ENCODE peak calls at places on chromosomes 7 and 10, in seven cellular contexts. X, K, B, F, D, C and V are unnamed samples.

GRCh38 chr10:21021843-21022594 is 124.9 kb upstream of the NEBL start:
- ATAC-seq in X (peak), K (no peak), B (no peak), F (no peak), D (peak), C (no peak), V (no peak)

GRCh38 chr10:65952086-65952485 is 973.8 kb upstream of the LRRTM3 start:
- ATAC-seq in X (no peak), K (no peak), B (no peak), F (no peak), D (no peak), C (no peak), V (no peak)

GRCh38 chr7:50554923-50555322 is 10.3 kb downstream of the DDC start:
- ATAC-seq in X (no peak), K (no peak), B (no peak), F (no peak), D (no peak), C (no peak), V (no peak)

GRCh38 chr7:132092106-132092505 is 484.2 kb downstream of the PLXNA4 start:
- ATAC-seq in X (no peak), K (no peak), B (no peak), F (no peak), D (no peak), C (no peak), V (peak)

GRCh38 chr10:89355373-89355772 is 22.5 kb upstream of the IFIT1B start:
- ATAC-seq in X (no peak), K (no peak), B (no peak), F (peak), D (no peak), C (no peak), V (no peak)

GRCh38 chr10:67520924-67521520 is 175.0 kb downstream of the CTNNA3 start:
- ATAC-seq in X (peak), K (peak), B (no peak), F (peak), D (peak), C (peak), V (peak)

GRCh38 chr10:98465866-98466265 is 19.1 kb upstream of the HPS1 start:
- ATAC-seq in X (no peak), K (no peak), B (no peak), F (no peak), D (peak), C (no peak), V (no peak)

GRCh38 chr10:89745903-89746302 is 44.5 kb downstream of the KIF20B start:
- ATAC-seq in X (peak), K (no peak), B (no peak), F (no peak), D (no peak), C (no peak), V (no peak)

GRCh38 chr10:27568196-27569175 is 64.4 kb downstream of the RAB18 start:
- ATAC-seq in X (no peak), K (peak), B (no peak), F (no peak), D (peak), C (no peak), V (no peak)

GRCh38 chr10:92691591-92692084 is 1.9 kb downstream of the HHEX start:
- ATAC-seq in X (peak), K (peak), B (peak), F (no peak), D (peak), C (peak), V (peak)

GRCh38 chr10:127892743-127893142 is at the start of gene CLRN3:
- ATAC-seq in X (no peak), K (no peak), B (no peak), F (no peak), D (no peak), C (no peak), V (no peak)

GRCh38 chr7:101862280-101863220 is 45.1 kb downstream of the CUX1 start:
- ATAC-seq in X (peak), K (no peak), B (no peak), F (no peak), D (peak), C (no peak), V (no peak)

GRCh38 chr7:50119815-50120637 is 27.0 kb upstream of the ZPBP start:
- ATAC-seq in X (peak), K (peak), B (peak), F (peak), D (no peak), C (peak), V (no peak)

GRCh38 chr7:51046103-51046466 is 263.4 kb upstream of the GRB10 start:
- ATAC-seq in X (no peak), K (no peak), B (no peak), F (no peak), D (no peak), C (no peak), V (peak)

GRCh38 chr7:15396210-15397158 is 165.3 kb downstream of the AGMO start:
- ATAC-seq in X (no peak), K (no peak), B (no peak), F (no peak), D (no peak), C (no peak), V (no peak)

GRCh38 chr10:111098679-111099437 is 22.0 kb downstream of the ADRA2A start:
- ATAC-seq in X (no peak), K (no peak), B (no peak), F (no peak), D (no peak), C (no peak), V (peak)

GRCh38 chr7:21967500-21968099 is 21.9 kb upstream of the CDCA7L start:
- ATAC-seq in X (no peak), K (peak), B (no peak), F (peak), D (no peak), C (peak), V (no peak)

GRCh38 chr7:140593583-140593982 is 47.0 kb downstream of the DENND2A start:
- ATAC-seq in X (no peak), K (no peak), B (no peak), F (no peak), D (no peak), C (no peak), V (no peak)

GRCh38 chr7:156515911-156516790 is 124.4 kb upstream of the RNF32 start:
- ATAC-seq in X (peak), K (no peak), B (no peak), F (no peak), D (no peak), C (no peak), V (no peak)

GRCh38 chr7:33039257-33039904 is 23.2 kb downstream of the NT5C3A start:
- ATAC-seq in X (no peak), K (no peak), B (no peak), F (no peak), D (peak), C (no peak), V (no peak)

GRCh38 chr10:122286872-122287271 is 15.8 kb downstream of the BTBD16 start:
- ATAC-seq in X (peak), K (no peak), B (no peak), F (peak), D (peak), C (no peak), V (peak)

GRCh38 chr10:13118784-13119133 is 18.8 kb downstream of the OPTN start:
- ATAC-seq in X (no peak), K (no peak), B (no peak), F (no peak), D (peak), C (no peak), V (no peak)

GRCh38 chr7:40303996-40304395 is 169.2 kb downstream of the SUGCT start:
- ATAC-seq in X (no peak), K (no peak), B (no peak), F (no peak), D (no peak), C (no peak), V (no peak)

GRCh38 chr10:6112893-6113292 is 24.1 kb downstream of the RBM17 start:
- ATAC-seq in X (no peak), K (no peak), B (no peak), F (no peak), D (peak), C (no peak), V (no peak)

GRCh38 chr7:27149817-27150567 is 2.4 kb downstream of the HOXA3 start:
- ATAC-seq in X (no peak), K (no peak), B (no peak), F (no peak), D (no peak), C (peak), V (peak)

GRCh38 chr7:141257597-141257996 is 183.7 kb downstream of the TMEM178B start:
- ATAC-seq in X (no peak), K (no peak), B (no peak), F (no peak), D (no peak), C (no peak), V (no peak)

GRCh38 chr10:68759223-68759863 is 38.3 kb downstream of the CCAR1 start:
- ATAC-seq in X (no peak), K (no peak), B (no peak), F (no peak), D (no peak), C (no peak), V (no peak)

GRCh38 chr10:49534670-49535381 is 4.1 kb downstream of the ERCC6 start:
- ATAC-seq in X (no peak), K (no peak), B (peak), F (peak), D (no peak), C (peak), V (no peak)

GRCh38 chr10:116850058-116850611 is 836 bp downstream of the ENO4 start:
- ATAC-seq in X (peak), K (no peak), B (no peak), F (no peak), D (no peak), C (no peak), V (no peak)

GRCh38 chr7:27046854-27047549 is 48.8 kb downstream of the HOXA1 start:
- ATAC-seq in X (no peak), K (no peak), B (no peak), F (no peak), D (no peak), C (no peak), V (peak)

GRCh38 chr10:46311501-46311951 is 24.7 kb downstream of the ANTXRL start:
- ATAC-seq in X (no peak), K (no peak), B (no peak), F (peak), D (no peak), C (no peak), V (no peak)